ENCODE peak calls at places on chromosomes 11 and 22, in seven cellular contexts. E, T, S, R, L, J and A are unnamed samples.

GRCh38 chr11:20154381-20154780 is 5.9 kb downstream of the DBX1 start:
- DNase-seq in S (no peak), R (no peak), E (no peak), T (no peak), J (no peak), L (no peak), A (no peak)

GRCh38 chr11:97259884-97260283 is 870.1 kb downstream of the JRKL start:
- DNase-seq in L (no peak), T (no peak), S (no peak), E (no peak), J (no peak), R (no peak), A (no peak)

GRCh38 chr11:35242843-35243242 is 103.9 kb downstream of the CD44 start:
- DNase-seq in S (no peak), R (no peak), J (no peak), T (no peak), L (no peak), E (no peak), A (no peak)

GRCh38 chr22:44179196-44179988 is 1.3 kb upstream of the PARVG start:
- DNase-seq in T (no peak), R (no peak), L (no peak), S (no peak), E (no peak), J (no peak), A (no peak)

GRCh38 chr11:133479209-133479608 is 53.1 kb downstream of the OPCML start:
- DNase-seq in E (no peak), L (no peak), T (no peak), R (no peak), J (no peak), S (no peak), A (no peak)

GRCh38 chr11:60880635-60881282 is 13.4 kb downstream of the ZP1 start:
- DNase-seq in S (no peak), R (no peak), T (no peak), E (no peak), L (no peak), J (no peak), A (no peak)

GRCh38 chr22:50201191-50202129 is 649 bp downstream of the SELENOO start:
- DNase-seq in S (no peak), T (no peak), L (no peak), R (no peak), E (no peak), J (no peak), A (peak; percentile 46)

GRCh38 chr11:112421854-112422253 is 161.2 kb upstream of the PLET1 start:
- DNase-seq in E (no peak), L (no peak), J (no peak), R (peak; percentile 40), T (no peak), S (no peak), A (no peak)

GRCh38 chr11:134019500-134019899 is 49.4 kb upstream of the JAM3 start:
- DNase-seq in E (no peak), T (no peak), J (no peak), L (no peak), R (no peak), S (no peak), A (no peak)

GRCh38 chr11:119493712-119494111 is 70.7 kb upstream of the THY1 start:
- DNase-seq in L (no peak), R (no peak), T (no peak), J (no peak), E (peak; percentile 17), S (no peak), A (peak; percentile 70)

GRCh38 chr22:45626198-45626651 is 45.4 kb upstream of the ATXN10 start:
- DNase-seq in L (no peak), R (no peak), J (no peak), S (peak; percentile 63), E (peak; percentile 80), T (peak; percentile 71), A (peak; percentile 43)

GRCh38 chr11:115775846-115776245 is 271.6 kb upstream of the CADM1 start:
- DNase-seq in L (no peak), S (no peak), R (no peak), T (no peak), E (no peak), J (no peak), A (no peak)

GRCh38 chr11:16605971-16606783 is 132.3 kb upstream of the C11orf58 start:
- DNase-seq in E (peak; percentile 92), R (peak; percentile 85), L (peak; percentile 91), J (peak; percentile 97), T (peak; percentile 87), S (peak; percentile 79), A (peak; percentile 79)

GRCh38 chr11:122998727-122999370 is 17.2 kb upstream of the BSX start:
- DNase-seq in L (no peak), S (no peak), J (no peak), R (no peak), T (no peak), E (no peak), A (no peak)

GRCh38 chr11:537622-538430 is 499 bp downstream of the LRRC56 start:
- DNase-seq in S (no peak), L (peak; percentile 60), E (no peak), T (no peak), J (no peak), R (no peak), A (no peak)

GRCh38 chr11:132257861-132258260 is 887.4 kb downstream of the NTM start:
- DNase-seq in L (no peak), J (no peak), R (no peak), T (no peak), E (no peak), S (no peak), A (no peak)

GRCh38 chr11:86155210-86155844 is 86.4 kb upstream of the PICALM start:
- DNase-seq in R (no peak), E (no peak), S (no peak), J (no peak), T (no peak), L (no peak), A (peak; percentile 60)

GRCh38 chr11:69164824-69165223 is 9.1 kb downstream of the SMIM38 start:
- DNase-seq in E (no peak), S (no peak), T (no peak), R (no peak), J (no peak), L (no peak), A (no peak)

GRCh38 chr11:69167130-69167915 is 11.6 kb downstream of the SMIM38 start:
- DNase-seq in E (no peak), R (no peak), T (no peak), S (no peak), J (no peak), L (no peak), A (no peak)

GRCh38 chr11:69165775-69166174 is 10.0 kb downstream of the SMIM38 start:
- DNase-seq in J (no peak), L (no peak), S (no peak), R (no peak), E (no peak), T (no peak), A (no peak)

GRCh38 chr11:69167916-69168691 is 12.4 kb downstream of the SMIM38 start:
- DNase-seq in T (peak; percentile 52), J (no peak), E (no peak), R (no peak), S (no peak), L (no peak), A (no peak)

GRCh38 chr11:69166186-69167115 is 10.7 kb downstream of the SMIM38 start:
- DNase-seq in J (no peak), T (peak; percentile 39), E (no peak), L (no peak), R (peak; percentile 46), S (peak; percentile 89), A (peak; percentile 51)
- TF ChIP-seq EP300 in J (no peak), T (no peak), E (no peak), L (no peak), R (peak; percentile 64), S (no peak), A (no peak)

GRCh38 chr11:2898366-2899079 is 12.9 kb upstream of the CDKN1C start:
- DNase-seq in E (peak; percentile 63), L (peak; percentile 83), R (no peak), T (peak; percentile 94), J (peak; percentile 94), S (no peak), A (no peak)
- TF ChIP-seq EP300 in E (no peak), L (no peak), R (peak; percentile 22), T (no peak), J (no peak), S (no peak), A (peak; percentile 32)

GRCh38 chr22:38705235-38706100 is at the start of gene GTPBP1:
- DNase-seq in R (peak; percentile 88), S (peak; percentile 96), J (peak; percentile 100), E (peak; percentile 98), T (peak; percentile 100), L (peak; percentile 100), A (peak; percentile 86)
- TF ChIP-seq EP300 in R (no peak), S (no peak), J (no peak), E (no peak), T (no peak), L (no peak), A (peak; percentile 51)

GRCh38 chr11:72430743-72431570 is 3.4 kb downstream of the CLPB start:
- DNase-seq in T (peak; percentile 63), S (peak; percentile 66), L (no peak), E (no peak), J (no peak), R (peak; percentile 74), A (peak; percentile 57)
- TF ChIP-seq EP300 in T (no peak), S (no peak), L (no peak), E (no peak), J (no peak), R (no peak), A (no peak)

GRCh38 chr11:65422633-65423515 is at the start of gene NEAT1:
- DNase-seq in J (peak; percentile 100), R (peak; percentile 85), S (no peak), L (peak; percentile 99), E (peak; percentile 99), T (peak; percentile 95), A (peak; percentile 78)
- TF ChIP-seq EP300 in J (peak; percentile 22), R (peak; percentile 35), S (no peak), L (no peak), E (peak; percentile 71), T (peak; percentile 72), A (peak; percentile 70)

GRCh38 chr11:10322830-10323792 is 18.2 kb downstream of the ADM start:
- DNase-seq in R (peak; percentile 39), S (peak; percentile 65), T (no peak), L (peak; percentile 85), E (peak; percentile 65), J (peak; percentile 92), A (peak; percentile 77)
- TF ChIP-seq EP300 in R (peak; percentile 69), S (no peak), T (no peak), L (no peak), E (peak; percentile 29), J (no peak), A (no peak)